ENCODE peak calls at places on chromosomes 1 and 21, in six cellular contexts. U, G, N, V, Q and S are unnamed samples.

GRCh38 chr1:12460911-12461621 is 156.9 kb downstream of the DHRS3 start:
- DNase-seq in U (peak; percentile 87), G (no peak), N (no peak), V (no peak), Q (no peak), S (peak; percentile 74)

GRCh38 chr1:44348046-44348628 is 6.9 kb downstream of the ERI3 start:
- DNase-seq in U (no peak), G (no peak), N (no peak), V (no peak), Q (no peak), S (no peak)

GRCh38 chr1:9449976-9450696 is 89.1 kb upstream of the SLC25A33 start:
- DNase-seq in U (no peak), G (no peak), N (no peak), V (no peak), Q (no peak), S (no peak)

GRCh38 chr21:39666681-39667315 is 54.1 kb downstream of the B3GALT5 start:
- DNase-seq in U (no peak), G (no peak), N (no peak), V (no peak), Q (no peak), S (no peak)

GRCh38 chr1:5511381-5512097 is 480.7 kb downstream of the NPHP4 start:
- DNase-seq in U (no peak), G (no peak), N (no peak), V (peak; percentile 64), Q (no peak), S (no peak)

GRCh38 chr1:205124726-205125125 is 2.9 kb upstream of the RBBP5 start:
- DNase-seq in U (no peak), G (no peak), N (no peak), V (no peak), Q (no peak), S (no peak)

GRCh38 chr1:231969078-231969477 is 342.5 kb downstream of the DISC1 start:
- DNase-seq in U (no peak), G (no peak), N (no peak), V (no peak), Q (no peak), S (no peak)

GRCh38 chr1:187665513-187665912 is 836.8 kb downstream of the PLA2G4A start:
- DNase-seq in U (no peak), G (no peak), N (no peak), V (no peak), Q (no peak), S (no peak)

GRCh38 chr21:37431243-37431642 is 64.7 kb downstream of the DYRK1A start:
- DNase-seq in U (no peak), G (no peak), N (no peak), V (no peak), Q (no peak), S (no peak)

GRCh38 chr1:21814241-21814918 is 2.3 kb downstream of the LDLRAD2 start:
- DNase-seq in U (peak; percentile 45), G (peak; percentile 82), N (peak; percentile 8), V (no peak), Q (no peak), S (no peak)

GRCh38 chr21:14737922-14738321 is 191.8 kb upstream of the SAMSN1 start:
- DNase-seq in U (peak; percentile 77), G (no peak), N (peak; percentile 11), V (no peak), Q (peak; percentile 36), S (no peak)

GRCh38 chr1:207893737-207894582 is 17.0 kb downstream of the CD34 start:
- DNase-seq in U (peak; percentile 42), G (no peak), N (no peak), V (no peak), Q (no peak), S (no peak)

GRCh38 chr1:31866450-31866801 is 50.6 kb upstream of the SPOCD1 start:
- DNase-seq in U (no peak), G (no peak), N (no peak), V (no peak), Q (no peak), S (no peak)

GRCh38 chr21:17613242-17613676 is 558 bp upstream of the BTG3 start:
- DNase-seq in U (peak; percentile 19), G (no peak), N (no peak), V (no peak), Q (no peak), S (no peak)

GRCh38 chr1:29235955-29236742 is at the start of gene PTPRU:
- DNase-seq in U (peak; percentile 76), G (peak; percentile 83), N (peak; percentile 67), V (peak; percentile 73), Q (no peak), S (peak; percentile 88)

GRCh38 chr21:46295177-46295711 is 9.1 kb downstream of the YBEY start:
- DNase-seq in U (no peak), G (no peak), N (no peak), V (no peak), Q (no peak), S (no peak)

GRCh38 chr1:238060046-238060445 is 169.3 kb upstream of the ZP4 start:
- DNase-seq in U (no peak), G (no peak), N (no peak), V (no peak), Q (no peak), S (no peak)

GRCh38 chr1:202255343-202255742 is 61.7 kb downstream of the LGR6 start:
- DNase-seq in U (no peak), G (no peak), N (no peak), V (no peak), Q (no peak), S (peak; percentile 16)

GRCh38 chr1:206062464-206062863 is 9.5 kb downstream of the RHEX start:
- DNase-seq in U (no peak), G (no peak), N (no peak), V (no peak), Q (no peak), S (no peak)